ENCODE peak calls at places on chromosomes 12 and 14, in eight cellular contexts. Q is hepatocyte, O is activated B cell treated with CpG ODN at 0.5 μM for 24 hours, B is neural progenitor cell, A is foreskin fibroblast, X is lung, U is IMR-90, T is kidney. L is an unnamed sample.

GRCh38 chr12:108643941-108644742 is 10.4 kb upstream of the SELPLG start:
- DNase-seq in Q (no peak), O (no peak), B (no peak), A (no peak), X (peak; percentile 78), U (no peak), T (peak; percentile 87), L (no peak)

GRCh38 chr14:76500480-76500879 is 124.5 kb downstream of the ESRRB start:
- DNase-seq in Q (no peak), O (no peak), B (no peak), A (peak; percentile 4), X (no peak), U (no peak), T (peak; percentile 13), L (no peak)

GRCh38 chr14:67459336-67459735 is 29.2 kb downstream of the TMEM229B start:
- DNase-seq in Q (no peak), O (no peak), B (no peak), A (no peak), X (no peak), U (no peak), T (no peak), L (no peak)

GRCh38 chr14:100305446-100306255 is 593 bp downstream of the SLC25A29 start:
- DNase-seq in Q (peak; percentile 52), O (peak; percentile 37), B (peak; percentile 69), A (peak; percentile 38), X (no peak), U (no peak), T (peak; percentile 88), L (no peak)

GRCh38 chr14:101075025-101075800 is 171.7 kb upstream of the RTL1 start:
- DNase-seq in Q (no peak), O (peak; percentile 12), B (no peak), A (no peak), X (peak; percentile 22), U (no peak), T (no peak), L (no peak)

GRCh38 chr12:127416796-127417195 is 850.2 kb upstream of the TMEM132C start:
- DNase-seq in Q (no peak), O (no peak), B (no peak), A (peak; percentile 35), X (no peak), U (peak; percentile 23), T (no peak), L (no peak)

GRCh38 chr14:91934554-91935285 is 12.8 kb downstream of the FBLN5 start:
- DNase-seq in Q (no peak), O (no peak), B (no peak), A (no peak), X (no peak), U (no peak), T (no peak), L (no peak)

GRCh38 chr12:131510431-131510830 is 200.5 kb upstream of the SFSWAP start:
- DNase-seq in Q (no peak), O (no peak), B (no peak), A (no peak), X (no peak), U (no peak), T (no peak), L (no peak)

GRCh38 chr14:92471919-92472318 is 41.7 kb upstream of the RIN3 start:
- DNase-seq in Q (peak; percentile 84), O (no peak), B (no peak), A (peak; percentile 83), X (no peak), U (peak; percentile 93), T (no peak), L (peak; percentile 57)

GRCh38 chr14:99517046-99517642 is 35.9 kb downstream of the CCNK start:
- DNase-seq in Q (no peak), O (no peak), B (no peak), A (no peak), X (no peak), U (no peak), T (peak; percentile 55), L (no peak)

GRCh38 chr12:104741497-104742367 is 216.4 kb downstream of the SLC41A2 start:
- DNase-seq in Q (no peak), O (no peak), B (no peak), A (no peak), X (no peak), U (no peak), T (no peak), L (no peak)

GRCh38 chr14:105315211-105315721 is 718 bp downstream of the PACS2 start:
- DNase-seq in Q (peak; percentile 66), O (peak; percentile 44), B (peak; percentile 66), A (peak; percentile 56), X (no peak), U (no peak), T (peak; percentile 86), L (no peak)

GRCh38 chr12:121657305-121658008 is 12.0 kb downstream of the MORN3 start:
- DNase-seq in Q (no peak), O (no peak), B (no peak), A (no peak), X (no peak), U (no peak), T (no peak), L (no peak)

GRCh38 chr12:4779749-4780148 is 59.5 kb downstream of the GALNT8 start:
- DNase-seq in Q (no peak), O (no peak), B (peak; percentile 23), A (no peak), X (no peak), U (no peak), T (no peak), L (no peak)

GRCh38 chr12:128534906-128535305 is 267.9 kb downstream of the TMEM132C start:
- DNase-seq in Q (no peak), O (no peak), B (no peak), A (no peak), X (no peak), U (no peak), T (no peak), L (no peak)

GRCh38 chr14:89844508-89844907 is 110.0 kb downstream of the EFCAB11 start:
- DNase-seq in Q (no peak), O (no peak), B (no peak), A (no peak), X (no peak), U (peak; percentile 22), T (no peak), L (no peak)

GRCh38 chr14:89851031-89851430 is 103.5 kb downstream of the EFCAB11 start:
- DNase-seq in Q (no peak), O (no peak), B (no peak), A (no peak), X (no peak), U (no peak), T (no peak), L (no peak)

GRCh38 chr14:89845346-89845745 is 109.2 kb downstream of the EFCAB11 start:
- DNase-seq in Q (peak; percentile 57), O (no peak), B (no peak), A (peak; percentile 62), X (no peak), U (peak; percentile 100), T (no peak), L (no peak)

GRCh38 chr14:89849931-89850330 is 104.6 kb downstream of the EFCAB11 start:
- DNase-seq in Q (no peak), O (no peak), B (no peak), A (peak; percentile 64), X (no peak), U (peak; percentile 83), T (no peak), L (no peak)

DNA sequence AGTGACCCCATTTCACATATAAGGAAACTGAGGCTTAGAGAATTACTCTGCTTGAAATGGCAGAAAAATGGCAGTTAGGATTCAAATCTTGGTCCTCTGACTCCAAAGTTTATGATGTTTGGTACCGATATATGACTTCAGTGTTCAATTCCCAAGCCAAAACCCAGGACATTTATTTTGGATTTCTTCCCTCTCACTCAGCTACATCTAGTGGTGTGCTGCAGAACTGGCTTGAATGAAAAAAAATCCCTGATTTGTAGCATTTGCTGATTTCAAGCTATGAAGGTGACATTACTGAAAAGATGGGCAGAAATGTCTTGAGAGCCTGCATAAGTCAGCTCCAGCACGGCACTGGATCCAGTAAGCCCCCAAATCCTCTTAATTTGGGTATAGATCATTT is 106.4 kb downstream of the EFCAB11 start:
- DNase-seq in Q (no peak), O (no peak), B (no peak), A (peak; percentile 44), X (no peak), U (peak; percentile 71), T (no peak), L (no peak)
- TF ChIP-seq CTCF in Q (peak; percentile 31), O (no peak), B (peak; percentile 14), A (peak; percentile 59), X (no peak), U (peak; percentile 70), T (peak; percentile 5), L (peak; percentile 48)

GRCh38 chr12:101703487-101703886 is 6.0 kb downstream of the CHPT1 start:
- DNase-seq in Q (no peak), O (no peak), B (no peak), A (no peak), X (no peak), U (no peak), T (no peak), L (no peak)
- TF ChIP-seq CTCF in Q (no peak), O (no peak), B (no peak), A (no peak), X (no peak), U (no peak), T (no peak), L (no peak)

DNA sequence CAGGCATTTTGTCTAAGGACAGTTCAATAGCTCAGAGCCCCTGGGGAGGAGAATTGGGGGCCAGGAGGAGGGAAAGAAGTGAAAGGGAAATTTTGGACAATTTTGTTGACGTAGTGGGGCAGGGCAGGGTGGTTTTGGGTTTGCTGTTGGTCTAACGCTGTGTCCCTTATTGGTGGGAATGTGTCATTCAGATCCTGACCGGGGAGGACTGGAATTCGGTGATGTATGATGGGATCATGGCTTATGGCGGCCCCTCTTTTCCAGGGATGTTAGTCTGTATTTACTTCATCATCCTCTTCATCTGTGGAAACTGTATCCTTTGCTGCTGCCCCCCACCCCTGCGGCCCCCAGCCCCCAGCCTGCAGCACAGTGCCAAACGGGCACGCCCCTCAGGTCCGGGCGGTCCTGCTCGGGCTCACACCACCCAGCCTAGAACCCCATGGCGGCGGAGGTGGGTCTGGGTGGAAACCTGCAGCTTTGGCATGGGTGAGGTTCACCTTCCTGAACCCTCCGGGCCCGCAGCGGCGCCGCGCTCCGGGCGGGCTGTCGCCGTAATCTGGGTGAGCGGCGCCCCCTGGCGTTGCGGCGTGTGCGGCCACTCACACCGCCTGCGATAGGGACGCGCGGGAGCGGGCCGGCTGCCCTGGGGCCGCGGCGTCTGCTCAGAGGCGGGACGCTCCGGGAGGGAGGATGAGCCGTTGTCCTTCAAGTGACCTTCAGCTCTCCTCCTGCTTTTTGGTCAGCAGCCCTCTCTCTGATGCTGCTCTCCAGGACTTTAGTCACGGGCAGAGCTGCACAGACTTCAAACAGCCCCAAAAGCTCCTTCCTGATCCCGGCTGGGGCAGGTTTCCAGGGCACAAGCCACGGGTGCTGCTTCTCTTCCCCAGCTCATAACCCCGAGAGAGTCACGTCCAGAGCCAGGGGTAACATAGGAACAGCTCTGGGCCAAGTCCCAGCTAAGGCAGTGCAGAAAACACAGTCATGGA is 211.8 kb upstream of the FKBP4 start:
- DNase-seq in Q (peak; percentile 81), O (no peak), B (peak; percentile 83), A (peak; percentile 82), X (peak; percentile 49), U (peak; percentile 36), T (peak; percentile 80), L (no peak)
- TF ChIP-seq CTCF in Q (peak; percentile 94), O (no peak), B (peak; percentile 94), A (peak; percentile 68), X (peak; percentile 83), U (peak; percentile 90), T (peak; percentile 97), L (peak; percentile 53)

GRCh38 chr14:106877527-106877926 is 1351.1 kb downstream of the TMEM121 start:
- DNase-seq in Q (no peak), O (no peak), B (no peak), A (no peak), X (no peak), U (no peak), T (no peak), L (no peak)
- TF ChIP-seq CTCF in Q (no peak), O (no peak), B (no peak), A (no peak), X (no peak), U (no peak), T (no peak), L (no peak)